ENCODE peak calls at places on chromosomes 13 and 19, in seven cellular contexts. W is mesendoderm, Q is IMR-90, P is mesenchymal stem cell, G is H1, F is neuronal stem cell, N is trophoblast cell. T is an unnamed sample.

GRCh38 chr19:48495391-48495790 is 16.2 kb downstream of the LMTK3 start:
- DNase-seq in W (no peak), Q (no peak), P (peak), G (no peak), F (no peak), N (peak), T (no peak)

GRCh38 chr13:44052843-44053607 is 173.3 kb downstream of the LACC1 start:
- DNase-seq in W (peak), Q (peak), P (peak), G (no peak), F (peak), N (peak), T (peak)

GRCh38 chr19:3115916-3116602 is 19.8 kb upstream of the GNA15 start:
- DNase-seq in W (peak), Q (no peak), P (no peak), G (peak), F (no peak), N (peak), T (peak)

GRCh38 chr19:51368366-51369282 is at the start of gene CLDND2:
- DNase-seq in W (peak), Q (no peak), P (no peak), G (no peak), F (no peak), N (no peak), T (no peak)

GRCh38 chr19:17020380-17020779 is 6.2 kb downstream of the CPAMD8 start:
- DNase-seq in W (no peak), Q (no peak), P (peak), G (no peak), F (no peak), N (no peak), T (no peak)

GRCh38 chr19:29517946-29518345 is 7.8 kb upstream of the VSTM2B start:
- DNase-seq in W (no peak), Q (no peak), P (no peak), G (no peak), F (no peak), N (no peak), T (no peak)

GRCh38 chr13:42696191-42696590 is 85.2 kb upstream of the FAM216B start:
- DNase-seq in W (no peak), Q (peak), P (peak), G (no peak), F (no peak), N (peak), T (no peak)

GRCh38 chr19:6292006-6292405 is 12.2 kb upstream of the MLLT1 start:
- DNase-seq in W (no peak), Q (no peak), P (no peak), G (no peak), F (no peak), N (no peak), T (no peak)

GRCh38 chr13:20713751-20714150 is 10.3 kb downstream of the IL17D start:
- DNase-seq in W (no peak), Q (peak), P (peak), G (no peak), F (no peak), N (no peak), T (no peak)

GRCh38 chr19:54883228-54883627 is 9.2 kb downstream of the FCAR start:
- DNase-seq in W (no peak), Q (no peak), P (no peak), G (no peak), F (no peak), N (no peak), T (no peak)

GRCh38 chr13:54150851-54151250 is 1122.2 kb downstream of the OLFM4 start:
- DNase-seq in W (no peak), Q (no peak), P (no peak), G (no peak), F (no peak), N (no peak), T (no peak)

GRCh38 chr13:49927755-49928154 is 8.4 kb downstream of the SPRYD7 start:
- DNase-seq in W (no peak), Q (peak), P (peak), G (no peak), F (no peak), N (no peak), T (no peak)

GRCh38 chr13:24097667-24098066 is 62.9 kb upstream of the SPATA13 start:
- DNase-seq in W (no peak), Q (no peak), P (no peak), G (no peak), F (no peak), N (no peak), T (no peak)

GRCh38 chr13:54607421-54607820 is 1578.8 kb downstream of the OLFM4 start:
- DNase-seq in W (no peak), Q (no peak), P (no peak), G (no peak), F (no peak), N (no peak), T (no peak)

GRCh38 chr19:47157455-47158321 is 27.1 kb downstream of the SAE1 start:
- DNase-seq in W (peak), Q (peak), P (peak), G (peak), F (peak), N (peak), T (peak)

GRCh38 chr13:74194856-74195255 is 60.7 kb upstream of the KLF12 start:
- DNase-seq in W (no peak), Q (no peak), P (no peak), G (no peak), F (no peak), N (no peak), T (no peak)

GRCh38 chr13:46665630-46666482 is 112.9 kb downstream of the LRCH1 start:
- DNase-seq in W (peak), Q (no peak), P (peak), G (no peak), F (no peak), N (no peak), T (no peak)
- H2BK5ac ChIP-seq in W (no peak), Q (peak), P (no peak), G (no peak), F (no peak), N (no peak), T (no peak)

DNA sequence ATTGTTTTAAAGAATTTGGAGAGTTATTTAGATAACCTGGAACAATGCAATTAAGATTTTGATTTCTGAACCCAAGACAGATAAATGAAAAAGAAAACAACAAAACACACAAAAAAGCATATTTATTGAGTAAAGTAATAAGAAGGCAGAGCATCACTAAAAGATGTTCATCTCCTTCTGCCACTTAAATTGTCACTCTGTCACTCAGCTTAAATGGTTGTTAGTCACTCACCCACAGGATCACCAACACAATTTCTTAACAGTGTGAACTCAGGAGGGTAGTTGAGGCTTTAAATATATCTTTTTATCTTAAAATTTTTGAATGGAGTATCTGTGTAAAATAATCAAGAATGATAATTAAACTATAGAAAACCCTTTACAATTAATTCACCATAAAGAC is 1215.5 kb upstream of the PCDH20 start:
- DNase-seq in W (no peak), Q (no peak), P (no peak), G (no peak), F (no peak), N (no peak), T (no peak)
- H2BK5ac ChIP-seq in W (no peak), Q (no peak), P (no peak), G (no peak), F (no peak), N (no peak), T (no peak)

GRCh38 chr13:77291779-77292178 is 35.1 kb downstream of the MYCBP2 start:
- DNase-seq in W (no peak), Q (no peak), P (no peak), G (no peak), F (no peak), N (no peak), T (no peak)

GRCh38 chr13:77285098-77285497 is 41.8 kb downstream of the MYCBP2 start:
- DNase-seq in W (no peak), Q (no peak), P (no peak), G (no peak), F (no peak), N (no peak), T (no peak)

GRCh38 chr13:77290342-77290741 is 36.6 kb downstream of the MYCBP2 start:
- DNase-seq in W (no peak), Q (no peak), P (no peak), G (no peak), F (no peak), N (no peak), T (no peak)

GRCh38 chr13:77289844-77290243 is 37.0 kb downstream of the MYCBP2 start:
- DNase-seq in W (no peak), Q (no peak), P (no peak), G (no peak), F (no peak), N (no peak), T (no peak)
- H2BK5ac ChIP-seq in W (no peak), Q (no peak), P (no peak), G (no peak), F (no peak), N (no peak), T (no peak)

GRCh38 chr13:22800726-22801401 is 379.9 kb upstream of the SGCG start:
- DNase-seq in W (no peak), Q (peak), P (no peak), G (no peak), F (no peak), N (peak), T (no peak)

GRCh38 chr13:22801402-22802003 is 379.3 kb upstream of the SGCG start:
- DNase-seq in W (peak), Q (peak), P (peak), G (no peak), F (no peak), N (peak), T (no peak)
- H2BK5ac ChIP-seq in W (no peak), Q (no peak), P (no peak), G (no peak), F (no peak), N (no peak), T (no peak)

DNA sequence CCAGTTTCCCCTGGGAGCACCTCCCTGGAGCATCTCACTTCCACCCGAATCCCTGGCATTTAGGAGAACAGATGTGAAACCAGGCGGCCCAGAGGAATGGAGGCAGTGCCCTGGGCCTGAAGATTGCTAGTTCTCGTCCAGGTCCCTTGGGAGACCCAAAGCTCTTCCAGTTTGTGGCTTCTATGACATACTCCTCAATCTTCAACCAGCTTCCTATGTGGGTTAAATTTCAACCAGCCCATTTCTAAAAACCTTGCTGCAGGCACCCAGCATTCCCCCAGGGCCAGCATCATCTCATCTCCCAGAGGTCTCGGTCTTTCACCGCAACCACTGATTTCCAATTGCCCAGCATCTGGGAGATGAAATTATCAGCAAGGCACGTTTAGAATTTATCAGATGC is 46.0 kb upstream of the STK24 start:
- DNase-seq in W (no peak), Q (no peak), P (no peak), G (no peak), F (no peak), N (peak), T (no peak)
- H2BK5ac ChIP-seq in W (no peak), Q (no peak), P (no peak), G (no peak), F (no peak), N (no peak), T (no peak)

DNA sequence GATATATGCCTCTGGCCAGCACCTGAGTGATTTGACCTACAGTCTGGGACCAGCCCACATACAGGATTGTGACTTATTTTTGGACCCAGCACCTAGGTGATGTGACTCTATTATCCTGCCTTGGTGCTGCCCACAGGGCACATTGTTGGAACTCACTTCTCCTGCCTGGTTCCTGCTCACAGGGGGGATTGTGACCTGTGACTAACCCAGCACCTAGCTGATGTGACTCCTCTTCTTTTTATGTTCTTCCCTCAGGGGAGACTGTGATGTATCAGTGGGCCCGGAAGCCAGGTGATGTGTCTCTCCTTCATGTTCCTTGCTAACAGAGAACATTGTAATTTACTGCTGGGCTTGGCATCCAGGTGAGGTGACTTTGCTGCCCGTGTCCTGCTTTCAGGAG is 63.0 kb upstream of the ZNF724 start:
- DNase-seq in W (no peak), Q (no peak), P (no peak), G (no peak), F (no peak), N (peak), T (no peak)
- H2BK5ac ChIP-seq in W (no peak), Q (no peak), P (no peak), G (no peak), F (no peak), N (no peak), T (no peak)

DNA sequence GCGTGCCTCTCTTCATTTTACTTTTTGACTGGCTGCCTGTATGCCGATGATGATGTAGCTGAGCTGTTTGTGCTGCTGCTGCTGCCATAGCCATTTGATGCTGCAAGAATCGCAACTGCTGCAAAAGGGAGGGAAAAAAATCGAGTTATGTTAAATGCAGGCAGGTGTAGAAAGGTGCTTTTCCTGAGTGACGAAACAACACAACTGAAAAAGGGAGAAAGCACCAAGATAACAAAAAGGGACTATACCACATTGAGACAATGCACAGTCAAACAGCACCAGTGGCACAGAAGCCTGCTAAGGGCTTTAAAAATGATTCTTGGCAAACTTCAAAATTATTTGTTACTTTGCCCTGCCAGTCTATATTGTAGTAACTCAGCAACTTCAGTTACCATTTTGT is 9.1 kb downstream of the EXOSC8 start:
- DNase-seq in W (no peak), Q (no peak), P (no peak), G (no peak), F (no peak), N (no peak), T (no peak)
- H2BK5ac ChIP-seq in W (no peak), Q (no peak), P (no peak), G (no peak), F (no peak), N (no peak), T (no peak)

GRCh38 chr19:38942471-38943181 is 11.9 kb downstream of the MRPS12 start:
- DNase-seq in W (no peak), Q (no peak), P (no peak), G (no peak), F (no peak), N (no peak), T (no peak)
- H2BK5ac ChIP-seq in W (no peak), Q (no peak), P (no peak), G (no peak), F (no peak), N (no peak), T (no peak)